ENCODE peak calls at places on chromosome 15, in six cellular contexts. F, O, X, P, D and M are unnamed samples.

GRCh38 chr15:85580914-85581313 is 200.5 kb downstream of the AKAP13 start:
- DNase-seq in F (peak; percentile 88), O (no peak), X (no peak), P (no peak), D (peak; percentile 48), M (no peak)

GRCh38 chr15:76196286-76196948 is 114.9 kb downstream of the ETFA start:
- DNase-seq in F (peak; percentile 65), O (no peak), X (peak; percentile 91), P (peak; percentile 95), D (peak; percentile 63), M (peak; percentile 77)

GRCh38 chr15:67080900-67081431 is 15.6 kb downstream of the SMAD3 start:
- DNase-seq in F (peak; percentile 90), O (peak; percentile 55), X (no peak), P (peak; percentile 77), D (peak; percentile 45), M (no peak)

GRCh38 chr15:75640483-75641175 is 605 bp upstream of the IMP3 start:
- DNase-seq in F (peak; percentile 89), O (no peak), X (peak; percentile 78), P (no peak), D (no peak), M (no peak)

GRCh38 chr15:32870240-32871033 is 152.6 kb downstream of the GREM1 start:
- DNase-seq in F (no peak), O (no peak), X (no peak), P (no peak), D (no peak), M (peak; percentile 22)

GRCh38 chr15:81098884-81099601 is 35.0 kb upstream of the CFAP161 start:
- DNase-seq in F (peak; percentile 75), O (peak; percentile 16), X (no peak), P (peak; percentile 68), D (peak; percentile 81), M (no peak)

GRCh38 chr15:79874242-79874641 is 22.6 kb downstream of the MTHFS start:
- DNase-seq in F (no peak), O (no peak), X (no peak), P (no peak), D (no peak), M (no peak)

GRCh38 chr15:49383266-49383665 is 39.8 kb upstream of the FGF7 start:
- DNase-seq in F (no peak), O (no peak), X (no peak), P (no peak), D (no peak), M (no peak)

GRCh38 chr15:75731248-75732100 is 18.8 kb upstream of the CSPG4 start:
- DNase-seq in F (peak; percentile 78), O (no peak), X (no peak), P (peak; percentile 91), D (peak; percentile 66), M (no peak)

GRCh38 chr15:33293619-33294309 is 17.0 kb upstream of the RYR3 start:
- DNase-seq in F (no peak), O (no peak), X (no peak), P (no peak), D (no peak), M (no peak)

GRCh38 chr15:43270113-43270665 is 3.5 kb upstream of the TGM5 start:
- DNase-seq in F (no peak), O (no peak), X (no peak), P (no peak), D (no peak), M (no peak)

GRCh38 chr15:48647963-48648362 is 2.5 kb upstream of the FBN1 start:
- DNase-seq in F (no peak), O (no peak), X (no peak), P (no peak), D (no peak), M (peak; percentile 21)

GRCh38 chr15:80288131-80288530 is 36.1 kb upstream of the CTXND1 start:
- DNase-seq in F (no peak), O (no peak), X (no peak), P (no peak), D (peak; percentile 62), M (no peak)

GRCh38 chr15:63403254-63403945 is 21.8 kb upstream of the CA12 start:
- DNase-seq in F (no peak), O (no peak), X (no peak), P (no peak), D (no peak), M (no peak)

GRCh38 chr15:27692438-27692837 is 406.7 kb downstream of the OCA2 start:
- DNase-seq in F (no peak), O (no peak), X (no peak), P (no peak), D (no peak), M (no peak)

GRCh38 chr15:94582368-94582767 is 351.0 kb downstream of the MCTP2 start:
- DNase-seq in F (no peak), O (peak; percentile 52), X (no peak), P (peak; percentile 70), D (no peak), M (no peak)

GRCh38 chr15:96385195-96385594 is 54.7 kb downstream of the NR2F2 start:
- DNase-seq in F (no peak), O (no peak), X (no peak), P (no peak), D (no peak), M (no peak)

GRCh38 chr15:35549567-35549966 is 3.6 kb upstream of the DPH6 start:
- DNase-seq in F (no peak), O (no peak), X (no peak), P (no peak), D (no peak), M (no peak)

GRCh38 chr15:36161781-36162212 is 417.6 kb upstream of the CDIN1 start:
- DNase-seq in F (no peak), O (peak; percentile 47), X (no peak), P (peak; percentile 65), D (peak; percentile 28), M (no peak)

GRCh38 chr15:70892002-70892911 is at the start of the genes LRRC49 and THAP10:
- DNase-seq in F (peak; percentile 81), O (peak; percentile 87), X (peak; percentile 80), P (peak; percentile 95), D (peak; percentile 93), M (peak; percentile 34)
- TF ChIP-seq POLR2A in F (no peak), O (peak; percentile 20), X (peak; percentile 58), P (no peak), D (no peak), M (peak; percentile 55)

GRCh38 chr15:65327651-65328393 is 23.3 kb downstream of the RNU5B-1 start:
- DNase-seq in F (peak; percentile 64), O (no peak), X (no peak), P (no peak), D (no peak), M (no peak)

GRCh38 chr15:65326844-65327243 is 22.4 kb downstream of the RNU5B-1 start:
- DNase-seq in F (peak; percentile 27), O (no peak), X (no peak), P (no peak), D (no peak), M (no peak)

GRCh38 chr15:65323071-65323511 is 18.6 kb downstream of the RNU5B-1 start:
- DNase-seq in F (no peak), O (no peak), X (no peak), P (peak; percentile 96), D (peak; percentile 79), M (no peak)

GRCh38 chr15:65328506-65329297 is 24.2 kb downstream of the RNU5B-1 start:
- DNase-seq in F (peak; percentile 59), O (no peak), X (no peak), P (no peak), D (no peak), M (no peak)

DNA sequence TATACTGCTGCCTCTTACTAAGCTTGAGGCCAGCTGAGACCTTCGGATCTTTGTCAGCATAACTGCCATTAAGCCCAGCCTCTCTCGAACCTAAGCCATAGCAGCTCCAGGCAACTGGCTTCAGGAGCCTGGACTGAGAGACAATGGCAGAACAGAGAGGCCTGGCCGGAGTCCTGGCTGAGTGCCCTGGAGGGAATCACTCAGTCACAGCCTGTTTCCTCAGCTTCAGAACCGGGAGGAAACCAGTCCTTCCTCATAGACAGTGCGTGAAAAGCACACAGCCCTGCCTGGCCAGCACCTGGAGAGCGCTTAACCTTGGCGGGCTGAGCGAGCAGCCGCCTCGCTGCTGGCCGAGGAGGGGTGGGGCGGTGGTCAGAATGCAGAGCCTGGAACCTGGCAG is 21.6 kb downstream of the RNU5B-1 start:
- DNase-seq in F (no peak), O (no peak), X (no peak), P (peak; percentile 74), D (peak; percentile 48), M (no peak)
- TF ChIP-seq POLR2A in F (no peak), O (no peak), X (no peak), P (no peak), D (no peak), M (no peak)

GRCh38 chr15:38622317-38622716 is 57.7 kb upstream of the RASGRP1 start:
- DNase-seq in F (no peak), O (no peak), X (no peak), P (no peak), D (no peak), M (no peak)

GRCh38 chr15:38625886-38626285 is 61.3 kb upstream of the RASGRP1 start:
- DNase-seq in F (no peak), O (no peak), X (no peak), P (no peak), D (no peak), M (no peak)

GRCh38 chr15:38622908-38623307 is 58.3 kb upstream of the RASGRP1 start:
- DNase-seq in F (no peak), O (no peak), X (no peak), P (no peak), D (no peak), M (no peak)

GRCh38 chr15:38624248-38625214 is 59.9 kb upstream of the RASGRP1 start:
- DNase-seq in F (no peak), O (no peak), X (no peak), P (no peak), D (no peak), M (no peak)

DNA sequence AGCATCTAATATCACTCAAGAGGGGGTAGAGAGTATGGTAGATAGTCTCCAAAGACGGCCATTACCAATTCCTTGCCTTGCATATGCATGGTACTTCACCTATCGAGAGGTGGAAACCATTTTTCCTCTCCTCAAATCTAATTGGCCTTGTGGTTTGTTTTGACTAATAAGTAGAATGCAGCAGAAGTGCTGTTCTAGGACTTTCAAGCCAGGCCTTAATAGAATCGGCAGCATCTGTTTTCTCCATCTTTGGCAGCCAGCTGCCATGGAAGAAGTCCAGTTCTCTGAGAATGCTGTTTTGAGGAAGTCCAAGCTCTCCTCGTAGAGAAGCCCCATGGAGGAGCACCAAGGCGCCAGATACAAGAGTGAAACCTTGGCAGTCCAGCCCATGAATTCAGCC is 59.1 kb upstream of the RASGRP1 start:
- DNase-seq in F (no peak), O (no peak), X (no peak), P (no peak), D (no peak), M (no peak)
- TF ChIP-seq POLR2A in F (no peak), O (no peak), X (no peak), P (no peak), D (no peak), M (no peak)

GRCh38 chr15:68794307-68794706 is 26.4 kb downstream of the ANP32A start:
- DNase-seq in F (no peak), O (no peak), X (no peak), P (no peak), D (no peak), M (no peak)

GRCh38 chr15:68794869-68795268 is 25.8 kb downstream of the ANP32A start:
- DNase-seq in F (no peak), O (no peak), X (no peak), P (peak; percentile 63), D (no peak), M (no peak)

GRCh38 chr15:68793776-68794175 is 26.9 kb downstream of the ANP32A start:
- DNase-seq in F (no peak), O (no peak), X (no peak), P (no peak), D (no peak), M (no peak)

GRCh38 chr15:68796576-68796975 is 24.1 kb downstream of the ANP32A start:
- DNase-seq in F (no peak), O (no peak), X (no peak), P (no peak), D (no peak), M (no peak)

GRCh38 chr15:68795298-68795848 is 25.3 kb downstream of the ANP32A start:
- DNase-seq in F (peak; percentile 95), O (peak; percentile 83), X (no peak), P (peak; percentile 95), D (peak; percentile 94), M (no peak)
- TF ChIP-seq POLR2A in F (no peak), O (peak; percentile 66), X (no peak), P (no peak), D (no peak), M (no peak)